ENCODE peak calls at places on chromosomes 16 and 17, in nine cellular contexts. Q is activated CD4-positive, alpha-beta T cell treated with anti-CD3 and anti-CD28 coated beads for 48 hours; L is T-helper 1 cell; G is AG08395; H is head of caudate nucleus; B is activated T-cell treated with anti-CD3 and anti-CD28 coated beads, Interleukin-2, amount 50 U/mL, for 72 hours; K is AML-193; Y is HepG2; F is COR-L47. U is an unnamed sample.

GRCh38 chr16:83675136-83675535 is 132.6 kb upstream of the HSBP1 start:
- DNase-seq in Q (no peak), L (no peak), G (no peak), H (no peak), B (no peak), K (no peak), Y (no peak), F (no peak), U (no peak)

GRCh38 chr17:79039171-79039570 is 15.2 kb downstream of the C1QTNF1 start:
- DNase-seq in Q (no peak), L (no peak), G (no peak), H (no peak), B (no peak), K (no peak), Y (no peak), F (no peak), U (no peak)

GRCh38 chr17:3512512-3513171 is 36.8 kb downstream of the ASPA start:
- DNase-seq in Q (no peak), L (no peak), G (peak; percentile 87), H (peak; percentile 89), B (no peak), K (no peak), Y (no peak), F (no peak), U (no peak)

GRCh38 chr16:52515068-52515671 is 31.8 kb downstream of the TOX3 start:
- DNase-seq in Q (no peak), L (no peak), G (no peak), H (no peak), B (no peak), K (no peak), Y (no peak), F (peak; percentile 54), U (no peak)

GRCh38 chr17:8857919-8858318 is 9.6 kb downstream of the PIK3R6 start:
- DNase-seq in Q (peak; percentile 55), L (peak; percentile 75), G (peak; percentile 45), H (no peak), B (peak; percentile 65), K (no peak), Y (no peak), F (no peak), U (no peak)

GRCh38 chr16:73024571-73025105 is 23.3 kb downstream of the ZFHX3 start:
- DNase-seq in Q (no peak), L (no peak), G (no peak), H (no peak), B (no peak), K (no peak), Y (no peak), F (no peak), U (no peak)

GRCh38 chr17:55709984-55710383 is 12.7 kb downstream of the TMEM100 start:
- DNase-seq in Q (no peak), L (no peak), G (no peak), H (no peak), B (no peak), K (no peak), Y (no peak), F (no peak), U (no peak)

GRCh38 chr17:75876938-75877751 is 1.2 kb downstream of the TRIM47 start:
- DNase-seq in Q (peak; percentile 62), L (peak; percentile 34), G (peak; percentile 91), H (peak; percentile 82), B (peak; percentile 51), K (no peak), Y (peak; percentile 74), F (peak; percentile 24), U (no peak)

GRCh38 chr17:10844667-10845387 is 6.9 kb upstream of the PIRT start:
- DNase-seq in Q (peak; percentile 79), L (peak; percentile 60), G (peak; percentile 83), H (peak; percentile 77), B (peak; percentile 78), K (peak; percentile 13), Y (peak; percentile 45), F (peak; percentile 1), U (peak; percentile 43)

GRCh38 chr17:43900183-43900857 is 7.0 kb downstream of the MPP2 start:
- DNase-seq in Q (peak; percentile 92), L (peak; percentile 80), G (peak; percentile 98), H (peak; percentile 87), B (peak; percentile 91), K (peak; percentile 91), Y (peak; percentile 63), F (peak; percentile 88), U (peak; percentile 18)

GRCh38 chr17:82370471-82371332 is 863 bp upstream of the UTS2R start:
- DNase-seq in Q (peak; percentile 48), L (peak; percentile 45), G (no peak), H (peak; percentile 36), B (peak; percentile 30), K (no peak), Y (no peak), F (no peak), U (no peak)

GRCh38 chr16:14509055-14509454 is 121.0 kb downstream of the PARN start:
- DNase-seq in Q (no peak), L (no peak), G (no peak), H (no peak), B (no peak), K (no peak), Y (peak; percentile 68), F (no peak), U (no peak)

GRCh38 chr17:29179232-29180036 is 764 bp downstream of the MYO18A start:
- DNase-seq in Q (no peak), L (no peak), G (no peak), H (peak; percentile 18), B (no peak), K (no peak), Y (peak; percentile 89), F (no peak), U (no peak)

GRCh38 chr16:19513377-19514053 is 8.4 kb downstream of the GDE1 start:
- DNase-seq in Q (no peak), L (no peak), G (no peak), H (no peak), B (no peak), K (peak; percentile 78), Y (no peak), F (no peak), U (no peak)

GRCh38 chr17:50262001-50262794 is 12.1 kb upstream of the TMEM92 start:
- DNase-seq in Q (no peak), L (no peak), G (no peak), H (no peak), B (no peak), K (no peak), Y (no peak), F (no peak), U (no peak)

GRCh38 chr17:57178839-57179238 is 77.5 kb upstream of the MSI2 start:
- DNase-seq in Q (peak; percentile 17), L (peak; percentile 7), G (no peak), H (no peak), B (no peak), K (no peak), Y (no peak), F (no peak), U (no peak)

GRCh38 chr17:41103896-41104295 is 1.3 kb upstream of the KRTAP4-9 start:
- DNase-seq in Q (no peak), L (no peak), G (no peak), H (no peak), B (no peak), K (no peak), Y (no peak), F (no peak), U (no peak)

GRCh38 chr17:66673668-66674276 is 161.1 kb upstream of the CACNG5 start:
- DNase-seq in Q (peak; percentile 54), L (peak; percentile 69), G (peak; percentile 69), H (peak; percentile 46), B (peak; percentile 33), K (no peak), Y (peak; percentile 43), F (peak; percentile 55), U (no peak)

GRCh38 chr17:65530985-65531507 is 30.4 kb downstream of the AXIN2 start:
- DNase-seq in Q (no peak), L (no peak), G (peak; percentile 33), H (no peak), B (no peak), K (no peak), Y (no peak), F (no peak), U (no peak)

GRCh38 chr17:3964203-3965122 is at the start of gene ATP2A3:
- DNase-seq in Q (peak; percentile 71), L (peak; percentile 66), G (no peak), H (no peak), B (peak; percentile 67), K (no peak), Y (no peak), F (no peak), U (no peak)

GRCh38 chr16:29922326-29922725 is 3.7 kb downstream of the KCTD13 start:
- DNase-seq in Q (no peak), L (no peak), G (no peak), H (no peak), B (no peak), K (no peak), Y (no peak), F (no peak), U (no peak)

GRCh38 chr17:31581022-31581483 is 189.6 kb downstream of the RAB11FIP4 start:
- DNase-seq in Q (no peak), L (no peak), G (peak; percentile 85), H (peak; percentile 77), B (no peak), K (peak; percentile 52), Y (no peak), F (peak; percentile 57), U (no peak)

GRCh38 chr17:1939979-1940809 is 84.9 kb downstream of the RTN4RL1 start:
- DNase-seq in Q (no peak), L (no peak), G (no peak), H (no peak), B (no peak), K (no peak), Y (no peak), F (no peak), U (no peak)

GRCh38 chr17:21263351-21263750 is 10.1 kb upstream of the NATD1 start:
- DNase-seq in Q (no peak), L (no peak), G (peak; percentile 57), H (no peak), B (no peak), K (no peak), Y (no peak), F (no peak), U (no peak)

GRCh38 chr17:1880851-1881630 is 51.2 kb downstream of the RPA1 start:
- DNase-seq in Q (no peak), L (no peak), G (peak; percentile 37), H (peak; percentile 37), B (no peak), K (no peak), Y (no peak), F (no peak), U (no peak)

GRCh38 chr17:75081611-75082540 is 5.9 kb upstream of the SLC16A5 start:
- DNase-seq in Q (no peak), L (no peak), G (no peak), H (no peak), B (no peak), K (no peak), Y (no peak), F (no peak), U (no peak)

GRCh38 chr17:79220715-79221291 is 146.2 kb downstream of the ENGASE start:
- DNase-seq in Q (peak; percentile 29), L (no peak), G (peak; percentile 29), H (no peak), B (peak; percentile 9), K (no peak), Y (no peak), F (no peak), U (no peak)

GRCh38 chr17:54256530-54256929 is 433.8 kb downstream of the KIF2B start:
- DNase-seq in Q (no peak), L (no peak), G (no peak), H (no peak), B (no peak), K (no peak), Y (no peak), F (no peak), U (no peak)

GRCh38 chr16:11492808-11493530 is 93.8 kb downstream of the LITAF start:
- DNase-seq in Q (no peak), L (no peak), G (no peak), H (no peak), B (no peak), K (no peak), Y (no peak), F (no peak), U (no peak)

GRCh38 chr16:11398851-11399250 is 53.6 kb downstream of the RMI2 start:
- DNase-seq in Q (no peak), L (no peak), G (no peak), H (no peak), B (no peak), K (no peak), Y (no peak), F (no peak), U (no peak)

GRCh38 chr16:9102379-9102778 is 10.9 kb downstream of the HAPSTR1 start:
- DNase-seq in Q (no peak), L (no peak), G (peak; percentile 79), H (no peak), B (no peak), K (no peak), Y (no peak), F (no peak), U (no peak)